ENCODE peak calls at places on chromosomes 2 and 18, in eight cellular contexts. T is left ventricle myocardium inferior, H is endothelial cell, I is GM13976, B is H9, F is fibroblast of mammary gland, G is thoracic aorta, V is heart right ventricle. O is an unnamed sample.

GRCh38 chr2:133655565-133656113 is 87.4 kb upstream of the NCKAP5 start:
- DNase-seq in H (no peak), V (no peak), F (no peak), B (no peak), G (no peak), I (no peak), T (no peak), O (no peak)

GRCh38 chr2:63888490-63889402 is 47.0 kb downstream of the UGP2 start:
- DNase-seq in H (peak; percentile 52), I (peak; percentile 41), G (no peak), B (peak; percentile 40), T (no peak), V (no peak), F (peak; percentile 51), O (peak; percentile 59)

GRCh38 chr2:72012886-72013574 is 134.6 kb downstream of the CYP26B1 start:
- DNase-seq in F (no peak), G (no peak), B (peak; percentile 29), V (no peak), H (no peak), T (no peak), I (no peak), O (no peak)

GRCh38 chr2:74472086-74472944 is at the start of gene MRPL53:
- DNase-seq in H (peak; percentile 91), V (peak; percentile 96), F (peak; percentile 93), T (peak; percentile 94), I (peak; percentile 89), B (peak; percentile 94), G (peak; percentile 74), O (peak; percentile 96)

GRCh38 chr2:171480908-171481307 is 41.4 kb upstream of the CYBRD1 start:
- DNase-seq in V (no peak), G (no peak), T (no peak), F (no peak), B (no peak), H (no peak), I (no peak), O (no peak)

GRCh38 chr18:78582131-78582789 is 397.4 kb upstream of the SALL3 start:
- DNase-seq in I (no peak), V (no peak), G (no peak), T (no peak), F (no peak), H (no peak), B (no peak), O (no peak)

GRCh38 chr2:83900859-83901258 is 558.2 kb downstream of the SUCLG1 start:
- DNase-seq in I (no peak), B (no peak), G (no peak), H (no peak), V (no peak), F (no peak), T (no peak), O (peak; percentile 10)

GRCh38 chr18:63762518-63762917 is 12.7 kb upstream of the SERPINB7 start:
- DNase-seq in I (no peak), T (no peak), V (no peak), F (peak; percentile 94), B (no peak), G (no peak), H (no peak), O (no peak)

GRCh38 chr2:97718051-97718882 is 4.9 kb downstream of the ZAP70 start:
- DNase-seq in T (peak; percentile 12), F (no peak), B (no peak), I (peak; percentile 77), V (no peak), G (no peak), H (no peak), O (no peak)

GRCh38 chr2:9830685-9831410 is 12.4 kb upstream of the TAF1B start:
- DNase-seq in T (no peak), I (no peak), B (no peak), G (no peak), V (no peak), F (no peak), H (no peak), O (peak; percentile 52)

GRCh38 chr2:9109871-9110270 is 96.7 kb upstream of the ASAP2 start:
- DNase-seq in V (no peak), F (no peak), I (no peak), G (no peak), T (no peak), H (no peak), B (no peak), O (no peak)

GRCh38 chr2:240640939-240641338 is 15.7 kb downstream of the GPR35 start:
- DNase-seq in G (no peak), I (no peak), H (no peak), V (no peak), F (peak; percentile 30), B (peak; percentile 82), T (peak; percentile 13), O (peak; percentile 83)

GRCh38 chr2:201680743-201681142 is 17.7 kb downstream of the MPP4 start:
- DNase-seq in B (peak; percentile 82), F (peak; percentile 21), T (no peak), V (no peak), H (peak; percentile 57), I (peak; percentile 42), G (no peak), O (peak; percentile 12)

GRCh38 chr2:81901017-81901416 is 1596.5 kb upstream of the LRRTM1 start:
- DNase-seq in H (no peak), B (no peak), T (no peak), V (no peak), F (no peak), G (no peak), I (no peak), O (no peak)

GRCh38 chr18:49768051-49768391 is 45.3 kb downstream of the ACAA2 start:
- DNase-seq in H (peak; percentile 61), G (no peak), I (no peak), B (peak; percentile 85), T (peak; percentile 33), F (peak; percentile 68), V (peak; percentile 27), O (peak; percentile 75)

GRCh38 chr2:181846359-181846758 is 45.2 kb upstream of the ITPRID2 start:
- DNase-seq in G (no peak), T (no peak), I (no peak), H (no peak), F (no peak), B (no peak), V (no peak), O (no peak)

GRCh38 chr2:239227661-239228371 is 173.0 kb downstream of the HDAC4 start:
- DNase-seq in V (no peak), F (peak; percentile 27), B (no peak), I (no peak), G (no peak), T (no peak), H (no peak), O (no peak)

GRCh38 chr2:15588329-15588919 is 3.2 kb upstream of the DDX1 start:
- DNase-seq in T (no peak), G (no peak), H (peak; percentile 80), I (peak; percentile 34), B (peak; percentile 52), V (no peak), F (peak; percentile 69), O (peak; percentile 75)

GRCh38 chr2:174771631-174772491 is 7.6 kb upstream of the CHRNA1 start:
- DNase-seq in H (peak; percentile 78), T (peak; percentile 77), B (peak; percentile 93), F (peak; percentile 75), G (peak; percentile 10), V (peak; percentile 71), I (peak; percentile 72), O (peak; percentile 77)

GRCh38 chr18:77803024-77803423 is 553.4 kb downstream of the GALR1 start:
- DNase-seq in V (no peak), B (no peak), I (no peak), H (no peak), F (no peak), G (no peak), T (no peak), O (no peak)

GRCh38 chr2:215401896-215402379 is 33.9 kb downstream of the FN1 start:
- DNase-seq in I (no peak), G (no peak), B (no peak), H (no peak), F (peak; percentile 89), V (no peak), T (no peak), O (no peak)

GRCh38 chr2:111209045-111209514 is 88.4 kb downstream of the BCL2L11 start:
- DNase-seq in V (no peak), B (no peak), H (no peak), F (peak; percentile 73), I (no peak), G (no peak), T (no peak), O (no peak)

GRCh38 chr2:138760693-138761092 is 19.5 kb downstream of the NXPH2 start:
- DNase-seq in H (no peak), I (no peak), V (no peak), G (no peak), B (no peak), T (no peak), F (no peak), O (no peak)

GRCh38 chr2:43021791-43022500 is 204.5 kb downstream of the ZFP36L2 start:
- DNase-seq in H (no peak), T (no peak), B (peak; percentile 70), I (no peak), F (no peak), G (no peak), V (no peak), O (peak; percentile 94)
- TF ChIP-seq CTCF in H (peak; percentile 52), T (no peak), B (peak; percentile 81), I (no peak), F (peak; percentile 33), G (no peak), V (peak; percentile 15), O (peak; percentile 92)

GRCh38 chr2:237627463-237628321 is at the start of gene LRRFIP1:
- DNase-seq in F (no peak), H (peak; percentile 29), I (no peak), V (peak; percentile 59), G (no peak), B (peak; percentile 40), T (peak; percentile 57), O (peak; percentile 28)
- TF ChIP-seq CTCF in F (no peak), H (no peak), I (no peak), V (no peak), G (peak; percentile 9), B (no peak), T (peak; percentile 17), O (no peak)

DNA sequence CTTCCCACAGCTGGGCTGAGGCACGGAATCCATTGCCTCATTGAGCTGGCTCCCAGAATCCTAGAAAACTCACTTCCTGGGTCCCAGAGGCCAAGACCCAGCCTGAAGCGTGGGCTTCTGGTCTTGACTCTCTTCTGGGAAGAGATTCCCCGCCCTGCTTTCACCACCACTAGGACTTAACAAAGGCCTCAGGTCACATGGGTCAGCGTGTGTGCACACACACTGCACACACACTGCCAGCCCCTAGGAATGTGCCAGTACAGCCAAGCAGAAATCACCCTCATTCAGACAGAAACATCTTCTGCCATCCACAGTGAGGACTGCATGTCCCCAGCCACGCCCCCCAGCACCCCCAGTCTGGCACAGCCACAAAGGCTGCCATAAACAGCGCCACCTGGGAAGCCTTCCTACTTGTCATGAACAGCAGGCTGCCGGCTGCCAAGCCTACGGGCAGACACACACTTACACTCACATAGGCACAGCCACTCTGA is 165.7 kb downstream of the TNS1 start:
- DNase-seq in I (no peak), G (peak; percentile 56), T (peak; percentile 89), F (peak; percentile 84), V (peak; percentile 81), H (no peak), B (peak; percentile 75), O (no peak)
- TF ChIP-seq CTCF in I (no peak), G (no peak), T (peak; percentile 41), F (peak; percentile 19), V (peak; percentile 15), H (no peak), B (peak; percentile 45), O (no peak)

DNA sequence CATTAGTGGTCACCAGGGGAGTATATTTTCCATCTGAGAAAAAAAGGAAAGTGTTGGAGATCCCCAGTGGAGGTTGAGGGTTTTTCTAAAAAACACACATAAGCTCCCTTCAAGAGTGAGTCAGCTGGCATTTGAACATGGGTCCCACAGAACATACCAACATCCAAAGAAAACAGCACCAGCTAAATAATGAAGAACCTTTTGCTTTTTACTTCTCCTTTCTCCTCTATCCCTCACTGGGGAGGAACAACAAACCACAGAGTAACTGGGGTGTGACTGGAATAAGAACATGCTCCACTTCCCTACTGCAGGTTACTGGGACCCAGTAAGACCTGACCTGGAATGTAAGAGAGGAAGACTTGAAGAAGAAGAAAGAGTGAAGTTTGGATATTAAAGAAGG is 56.5 kb upstream of the RAPH1 start:
- DNase-seq in T (no peak), B (no peak), G (no peak), I (no peak), V (no peak), H (no peak), F (peak; percentile 23), O (no peak)
- TF ChIP-seq CTCF in T (no peak), B (no peak), G (no peak), I (no peak), V (no peak), H (no peak), F (no peak), O (no peak)